ENCODE peak calls at places on chromosome 16, in four cellular contexts. C, X, U and J are unnamed samples.

GRCh38 chr16:88999457-89000206 is 22.6 kb upstream of the CBFA2T3 start:
- DNase-seq in C (no peak), X (no peak), U (no peak), J (no peak)

GRCh38 chr16:17994027-17994426 is 342.5 kb downstream of the NPIPA8 start:
- DNase-seq in C (no peak), X (no peak), U (no peak), J (no peak)

GRCh38 chr16:65751622-65752598 is 614.6 kb upstream of the CDH5 start:
- DNase-seq in C (no peak), X (peak), U (no peak), J (no peak)

GRCh38 chr16:84643180-84643583 is 5.1 kb upstream of the KLHL36 start:
- DNase-seq in C (no peak), X (peak), U (peak), J (peak)

GRCh38 chr16:14405611-14406537 is 224.2 kb downstream of the PARN start:
- DNase-seq in C (peak), X (no peak), U (no peak), J (no peak)

GRCh38 chr16:24851700-24852099 is 5.9 kb downstream of the SLC5A11 start:
- DNase-seq in C (no peak), X (no peak), U (no peak), J (no peak)

GRCh38 chr16:82682757-82683156 is 56.0 kb downstream of the CDH13 start:
- DNase-seq in C (no peak), X (no peak), U (no peak), J (no peak)

GRCh38 chr16:27928542-27928941 is 135.0 kb downstream of the GSG1L start:
- DNase-seq in C (no peak), X (no peak), U (no peak), J (peak)

GRCh38 chr16:87927195-87927562 is 9.2 kb downstream of the CA5A start:
- DNase-seq in C (no peak), X (no peak), U (no peak), J (no peak)

GRCh38 chr16:11629071-11630030 is 38.9 kb upstream of the SNN start:
- DNase-seq in C (peak), X (peak), U (no peak), J (peak)

GRCh38 chr16:69481901-69482341 is 57.5 kb downstream of the CYB5B start:
- DNase-seq in C (no peak), X (peak), U (peak), J (peak)

GRCh38 chr16:27512061-27512460 is 37.7 kb downstream of the GTF3C1 start:
- DNase-seq in C (no peak), X (no peak), U (no peak), J (no peak)

DNA sequence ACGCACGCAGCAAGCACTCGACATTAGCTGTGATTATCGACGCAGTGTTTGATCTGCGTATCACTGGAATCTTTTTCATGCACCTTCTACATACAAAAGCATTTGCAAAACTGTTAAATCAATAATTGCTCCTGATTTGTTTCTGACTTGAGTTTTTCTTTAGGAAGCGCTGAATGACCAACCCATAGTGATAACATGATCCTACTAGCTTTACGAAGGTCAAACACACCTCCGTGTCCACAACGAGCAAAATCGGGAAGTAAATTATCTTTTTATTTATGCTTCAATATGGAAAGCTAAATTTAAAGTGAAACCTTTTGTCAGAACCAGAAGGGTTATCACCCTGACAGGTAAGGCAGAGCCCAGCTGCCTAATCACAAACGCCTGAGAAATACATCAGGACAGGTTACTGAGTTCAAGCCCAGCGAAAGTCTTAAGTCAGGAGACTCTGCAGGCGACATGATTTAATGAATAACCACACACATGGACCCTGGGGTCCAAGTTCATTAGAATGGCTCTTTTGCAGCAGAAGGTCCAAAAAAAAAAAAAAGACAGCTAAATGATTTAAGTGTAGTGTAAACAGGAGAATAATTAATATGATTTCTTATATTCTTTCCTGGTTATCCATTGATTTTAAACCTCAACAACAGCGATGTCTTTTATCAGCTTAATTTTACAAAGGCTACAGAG is 104.2 kb downstream of the ADCY9 start:
- DNase-seq in C (no peak), X (no peak), U (no peak), J (no peak)
- H3K4me3 ChIP-seq in C (no peak), X (no peak), U (no peak), J (no peak)

GRCh38 chr16:90078594-90078895 is 1.4 kb upstream of the PRDM7 start:
- DNase-seq in C (no peak), X (no peak), U (no peak), J (no peak)
- H3K4me3 ChIP-seq in C (no peak), X (no peak), U (no peak), J (no peak)

GRCh38 chr16:75461575-75461974 is 2.9 kb downstream of the TMEM170A start:
- DNase-seq in C (no peak), X (no peak), U (no peak), J (no peak)
- H3K4me3 ChIP-seq in C (no peak), X (no peak), U (no peak), J (no peak)

DNA sequence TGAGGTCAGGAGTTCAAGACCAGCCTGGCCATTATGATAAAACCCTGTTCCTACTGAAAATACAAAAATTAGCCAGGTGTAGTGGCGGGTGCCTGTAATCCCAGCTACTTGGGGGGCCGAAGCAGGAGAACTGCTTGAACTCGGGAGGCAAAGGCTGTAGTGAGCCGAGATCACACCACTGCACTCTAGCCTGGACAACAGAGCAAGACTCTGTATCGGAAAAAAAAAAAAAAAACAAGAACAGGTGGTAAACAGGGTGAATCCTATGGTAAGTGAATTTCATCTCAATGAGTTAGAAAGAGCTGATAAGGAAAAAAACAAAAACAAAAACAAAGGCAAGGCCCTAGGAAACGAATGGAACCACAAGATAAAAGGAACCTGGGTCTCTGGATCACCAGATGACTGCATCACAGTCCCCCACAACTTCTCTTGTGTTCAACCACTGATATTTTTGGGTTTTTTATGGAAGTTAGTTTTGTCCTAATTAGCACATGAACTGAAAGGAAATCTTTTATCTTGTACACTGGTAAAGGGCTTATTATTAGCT is 21.0 kb downstream of the GLG1 start:
- DNase-seq in C (no peak), X (no peak), U (no peak), J (no peak)
- H3K4me3 ChIP-seq in C (no peak), X (no peak), U (no peak), J (no peak)

DNA sequence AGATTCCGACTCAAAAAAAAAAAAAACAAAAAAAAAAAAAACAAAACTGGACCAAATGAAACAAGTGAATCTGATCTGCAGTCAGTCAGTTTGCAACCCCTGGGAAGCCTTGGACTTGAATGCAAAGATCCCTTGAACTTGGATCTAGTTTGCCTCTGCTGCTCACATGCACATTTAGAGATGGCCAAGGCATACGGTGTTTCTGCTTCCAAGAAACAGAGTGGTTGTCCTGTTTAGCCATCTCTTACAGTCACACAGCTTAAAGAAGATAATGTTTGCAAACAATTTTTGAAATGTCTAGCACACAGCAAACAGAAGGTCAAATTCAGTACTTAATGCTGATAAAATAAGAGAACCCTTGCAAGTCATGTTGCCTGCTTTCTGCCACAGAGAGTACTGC is 4.5 kb downstream of the NDE1 start:
- DNase-seq in C (no peak), X (no peak), U (no peak), J (no peak)
- H3K4me3 ChIP-seq in C (no peak), X (no peak), U (no peak), J (no peak)

GRCh38 chr16:54862529-54862928 is 68.1 kb upstream of the IRX5 start:
- DNase-seq in C (no peak), X (no peak), U (no peak), J (no peak)

GRCh38 chr16:54856871-54857270 is 73.8 kb upstream of the IRX5 start:
- DNase-seq in C (no peak), X (no peak), U (no peak), J (no peak)
- H3K4me3 ChIP-seq in C (no peak), X (no peak), U (no peak), J (no peak)

DNA sequence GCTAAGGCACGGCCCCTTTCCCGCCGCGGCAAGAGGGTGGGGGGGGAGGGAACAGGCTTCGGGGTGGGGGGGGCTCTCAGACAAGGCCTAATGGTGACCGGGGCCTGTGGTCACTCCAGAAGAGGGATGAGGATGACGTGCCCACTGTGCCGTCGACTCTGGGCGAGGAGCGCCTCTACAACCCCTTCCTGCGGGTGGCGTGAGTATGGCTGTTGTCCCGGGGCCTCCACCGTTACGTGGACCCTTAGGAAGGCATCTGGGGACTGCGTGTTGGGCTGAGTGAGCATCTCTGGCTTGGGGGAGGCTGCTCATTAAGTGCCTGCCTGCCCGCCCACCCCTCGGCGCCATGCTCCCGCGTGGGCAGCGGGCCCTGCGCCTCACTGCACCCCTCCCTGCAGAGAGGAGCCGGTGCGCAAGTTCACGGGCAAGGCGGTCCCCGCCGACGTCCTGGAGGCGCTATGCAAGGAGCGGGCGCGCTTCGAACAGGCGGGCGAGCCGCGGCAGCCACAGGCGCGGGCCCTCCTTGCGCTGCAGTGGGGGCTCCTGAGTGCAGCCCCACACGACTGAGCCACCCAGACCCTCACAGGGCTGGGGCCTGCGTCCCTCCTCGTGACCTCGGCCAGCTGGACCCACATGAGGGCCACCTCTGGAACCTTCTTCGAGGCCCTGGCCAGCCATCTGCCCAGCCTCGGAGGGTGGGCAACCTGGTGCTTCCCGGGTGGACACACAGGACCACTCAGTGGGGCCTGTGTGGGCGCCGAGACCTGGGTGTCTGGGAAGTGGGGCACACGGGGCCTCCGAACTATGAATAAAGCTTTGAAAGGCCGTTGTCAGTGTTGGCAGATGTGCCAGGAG is 2.2 kb downstream of the HAGHL start:
- DNase-seq in C (peak), X (no peak), U (no peak), J (no peak)
- H3K4me3 ChIP-seq in C (peak), X (no peak), U (no peak), J (no peak)